ENCODE peak calls at places on chromosomes 11 and 22, in six cellular contexts. K is GOT3; F is amygdala; L is HTR-8/SVneo; U is Right ventricle myocardium superior; W is activated CD8-positive, alpha-beta T cell treated with anti-CD3 and anti-CD28 coated beads, Interleukin-2, amount 10 ng/mL, durations not matched to agents 7 days and 5 days. J is an unnamed sample.

GRCh38 chr22:37276771-37277170 is 5.5 kb upstream of the CYTH4 start:
- DNase-seq in K (no peak), F (no peak), L (no peak), U (no peak), W (no peak), J (no peak)

GRCh38 chr11:120929664-120930154 is 94.2 kb upstream of the TBCEL start:
- DNase-seq in K (no peak), F (peak), L (peak), U (no peak), W (peak), J (peak)

GRCh38 chr11:3994030-3994640 is 100.5 kb upstream of the RRM1 start:
- DNase-seq in K (no peak), F (no peak), L (peak), U (no peak), W (no peak), J (no peak)

GRCh38 chr11:65710424-65710823 is 1.6 kb upstream of the KAT5 start:
- DNase-seq in K (no peak), F (no peak), L (no peak), U (no peak), W (no peak), J (no peak)

GRCh38 chr11:107562647-107563208 is 2.8 kb downstream of the ALKBH8 start:
- DNase-seq in K (no peak), F (no peak), L (peak), U (no peak), W (no peak), J (peak)

GRCh38 chr22:35315855-35316745 is 16.4 kb downstream of the TOM1 start:
- DNase-seq in K (no peak), F (no peak), L (no peak), U (peak), W (no peak), J (no peak)

GRCh38 chr11:116885951-116886629 is 48.7 kb upstream of the APOA1 start:
- DNase-seq in K (no peak), F (no peak), L (no peak), U (no peak), W (no peak), J (no peak)

GRCh38 chr11:131851951-131852350 is 481.5 kb downstream of the NTM start:
- DNase-seq in K (no peak), F (no peak), L (no peak), U (no peak), W (no peak), J (no peak)

GRCh38 chr11:7524831-7525230 is 11.0 kb downstream of the PPFIBP2 start:
- DNase-seq in K (no peak), F (no peak), L (no peak), U (no peak), W (no peak), J (no peak)

GRCh38 chr22:44389181-44389580 is 76.4 kb upstream of the SHISAL1 start:
- DNase-seq in K (no peak), F (no peak), L (no peak), U (peak), W (no peak), J (no peak)

GRCh38 chr11:112928136-112928535 is 33.1 kb upstream of the NCAM1 start:
- DNase-seq in K (no peak), F (no peak), L (no peak), U (no peak), W (no peak), J (no peak)

GRCh38 chr22:24985824-24986214 is 33.3 kb downstream of the KIAA1671 start:
- DNase-seq in K (no peak), F (no peak), L (peak), U (no peak), W (no peak), J (peak)

GRCh38 chr11:64620286-64620962 is 29.4 kb downstream of the SLC22A12 start:
- DNase-seq in K (no peak), F (peak), L (no peak), U (no peak), W (peak), J (no peak)

GRCh38 chr11:34150494-34151151 is 45.2 kb downstream of the NAT10 start:
- DNase-seq in K (no peak), F (no peak), L (no peak), U (no peak), W (no peak), J (no peak)

GRCh38 chr22:28801845-28802594 is 1.7 kb upstream of the XBP1 start:
- DNase-seq in K (no peak), F (no peak), L (no peak), U (no peak), W (no peak), J (no peak)

J was measured in NCI-H460.